ENCODE peak calls at places on chromosomes 7 and 10, in five cellular contexts. One of them, this sample, is unnamed.

GRCh38 chr10:119412244-119412750 is 130.2 kb downstream of the RGS10 start:
- DNase-seq in stimulated activated CD8-positive, alpha-beta memory T cell treated with anti-CD3 and anti-CD28 coated beads, Interleukin-15, amount 100 ng/mL, for 24 hours: no peak
- DNase-seq in activated T-cell treated with anti-CD3 and anti-CD28 coated beads for 24 hours: no peak
- DNase-seq in EL: no peak
- DNase-seq in KBM-7: no peak
- DNase-seq in this sample: peak

GRCh38 chr7:101877882-101878591 is 60.6 kb downstream of the CUX1 start:
- DNase-seq in EL: no peak
- DNase-seq in activated T-cell treated with anti-CD3 and anti-CD28 coated beads for 24 hours: no peak
- DNase-seq in KBM-7: no peak
- DNase-seq in stimulated activated CD8-positive, alpha-beta memory T cell treated with anti-CD3 and anti-CD28 coated beads, Interleukin-15, amount 100 ng/mL, for 24 hours: no peak
- DNase-seq in this sample: no peak

GRCh38 chr7:43151076-43151475 is 38.6 kb downstream of the HECW1 start:
- DNase-seq in EL: no peak
- DNase-seq in activated T-cell treated with anti-CD3 and anti-CD28 coated beads for 24 hours: no peak
- DNase-seq in KBM-7: no peak
- DNase-seq in stimulated activated CD8-positive, alpha-beta memory T cell treated with anti-CD3 and anti-CD28 coated beads, Interleukin-15, amount 100 ng/mL, for 24 hours: no peak
- DNase-seq in this sample: no peak

GRCh38 chr10:88318803-88319202 is 264.3 kb downstream of the RNLS start:
- DNase-seq in EL: no peak
- DNase-seq in KBM-7: peak
- DNase-seq in activated T-cell treated with anti-CD3 and anti-CD28 coated beads for 24 hours: no peak
- DNase-seq in stimulated activated CD8-positive, alpha-beta memory T cell treated with anti-CD3 and anti-CD28 coated beads, Interleukin-15, amount 100 ng/mL, for 24 hours: no peak
- DNase-seq in this sample: no peak

GRCh38 chr10:80443531-80443974 is 10.6 kb upstream of the TSPAN14 start:
- DNase-seq in KBM-7: no peak
- DNase-seq in EL: peak
- DNase-seq in stimulated activated CD8-positive, alpha-beta memory T cell treated with anti-CD3 and anti-CD28 coated beads, Interleukin-15, amount 100 ng/mL, for 24 hours: no peak
- DNase-seq in activated T-cell treated with anti-CD3 and anti-CD28 coated beads for 24 hours: no peak
- DNase-seq in this sample: peak

GRCh38 chr10:64430690-64431323 is 909.6 kb downstream of the REEP3 start:
- DNase-seq in KBM-7: peak
- DNase-seq in stimulated activated CD8-positive, alpha-beta memory T cell treated with anti-CD3 and anti-CD28 coated beads, Interleukin-15, amount 100 ng/mL, for 24 hours: no peak
- DNase-seq in activated T-cell treated with anti-CD3 and anti-CD28 coated beads for 24 hours: no peak
- DNase-seq in EL: peak
- DNase-seq in this sample: no peak

GRCh38 chr10:111593578-111593977 is 516.7 kb downstream of the ADRA2A start:
- DNase-seq in EL: no peak
- DNase-seq in activated T-cell treated with anti-CD3 and anti-CD28 coated beads for 24 hours: no peak
- DNase-seq in KBM-7: no peak
- DNase-seq in stimulated activated CD8-positive, alpha-beta memory T cell treated with anti-CD3 and anti-CD28 coated beads, Interleukin-15, amount 100 ng/mL, for 24 hours: no peak
- DNase-seq in this sample: no peak

GRCh38 chr7:122468050-122468449 is 163.5 kb upstream of the FEZF1 start:
- DNase-seq in stimulated activated CD8-positive, alpha-beta memory T cell treated with anti-CD3 and anti-CD28 coated beads, Interleukin-15, amount 100 ng/mL, for 24 hours: no peak
- DNase-seq in activated T-cell treated with anti-CD3 and anti-CD28 coated beads for 24 hours: no peak
- DNase-seq in EL: no peak
- DNase-seq in KBM-7: no peak
- DNase-seq in this sample: no peak

GRCh38 chr7:33578166-33578565 is 327.2 kb upstream of the BMPER start:
- DNase-seq in activated T-cell treated with anti-CD3 and anti-CD28 coated beads for 24 hours: no peak
- DNase-seq in KBM-7: no peak
- DNase-seq in EL: no peak
- DNase-seq in stimulated activated CD8-positive, alpha-beta memory T cell treated with anti-CD3 and anti-CD28 coated beads, Interleukin-15, amount 100 ng/mL, for 24 hours: no peak
- DNase-seq in this sample: no peak

GRCh38 chr7:151046603-151047573 is 1.4 kb upstream of the ASIC3 start:
- DNase-seq in KBM-7: no peak
- DNase-seq in activated T-cell treated with anti-CD3 and anti-CD28 coated beads for 24 hours: no peak
- DNase-seq in stimulated activated CD8-positive, alpha-beta memory T cell treated with anti-CD3 and anti-CD28 coated beads, Interleukin-15, amount 100 ng/mL, for 24 hours: no peak
- DNase-seq in EL: peak
- DNase-seq in this sample: peak